ENCODE peak calls at places on chromosomes 13 and 19, in eight cellular contexts. Q is uterus, O is brain microvascular endothelial cell, C is cardiac muscle cell, U is stomach, H is K562, E is transverse colon, X is ovary. R is an unnamed sample. For H3K36me3, the result is how much of the 10 kb centered on the place peaks cover.

GRCh38 chr19:7500811-7501450 is 12.1 kb upstream of the PEX11G start:
- DNase-seq in E (peak), Q (no peak), C (peak), U (peak), X (peak), O (peak), H (peak), R (no peak)

GRCh38 chr13:86731987-86732386 is 932.8 kb upstream of the SLITRK6 start:
- DNase-seq in C (no peak), Q (no peak), X (no peak), U (no peak), O (no peak), E (no peak), H (no peak), R (no peak)

GRCh38 chr19:11265785-11266236 is 3.5 kb upstream of the DOCK6 start:
- DNase-seq in Q (no peak), X (no peak), O (no peak), C (no peak), U (peak), H (peak), E (peak), R (peak)

GRCh38 chr13:37960427-37960826 is 90.9 kb upstream of the TRPC4 start:
- DNase-seq in X (no peak), O (no peak), C (no peak), Q (no peak), H (peak), U (no peak), E (no peak), R (peak)

GRCh38 chr13:32228330-32229041 is 86.7 kb downstream of the ZAR1L start:
- DNase-seq in H (no peak), U (no peak), X (no peak), E (no peak), O (peak), C (no peak), Q (no peak), R (peak)

GRCh38 chr13:60009300-60010248 is 154.2 kb downstream of the DIAPH3 start:
- DNase-seq in E (peak), U (peak), O (no peak), H (no peak), Q (no peak), C (no peak), X (no peak), R (peak)

GRCh38 chr19:29001922-29002247 is 211.1 kb downstream of the UQCRFS1 start:
- DNase-seq in U (no peak), E (no peak), H (no peak), O (no peak), C (no peak), Q (no peak), X (no peak), R (no peak)

GRCh38 chr13:103006706-103007426 is 59.4 kb downstream of the SLC10A2 start:
- DNase-seq in X (no peak), C (peak), Q (no peak), E (no peak), O (no peak), H (no peak), U (no peak), R (no peak)

GRCh38 chr19:40229484-40229883 is 3.0 kb upstream of the CCNP start:
- DNase-seq in O (peak), Q (no peak), X (no peak), U (no peak), E (no peak), H (no peak), C (no peak), R (peak)

GRCh38 chr13:42740753-42741152 is 40.6 kb upstream of the FAM216B start:
- DNase-seq in H (no peak), X (peak), C (no peak), Q (no peak), E (peak), O (peak), U (peak), R (peak)

GRCh38 chr19:892243-892996 is 567 bp downstream of the MED16 start:
- DNase-seq in C (no peak), H (no peak), X (peak), O (no peak), Q (no peak), U (no peak), E (peak), R (no peak)

GRCh38 chr13:100059827-100060226 is 29.1 kb upstream of the PCCA start:
- DNase-seq in U (no peak), Q (no peak), C (no peak), X (no peak), H (no peak), E (no peak), O (no peak), R (no peak)

GRCh38 chr13:74134226-74134776 is at the start of gene KLF12:
- DNase-seq in U (peak), E (peak), C (peak), Q (peak), X (peak), O (peak), H (peak), R (peak)

GRCh38 chr13:101612736-101613135 is 160.3 kb downstream of the ITGBL1 start:
- DNase-seq in C (no peak), H (no peak), X (no peak), E (no peak), O (peak), U (no peak), Q (no peak), R (no peak)

GRCh38 chr13:109862627-109863026 is 76.2 kb upstream of the IRS2 start:
- DNase-seq in C (no peak), O (no peak), X (no peak), U (no peak), Q (no peak), H (no peak), E (no peak), R (peak)

GRCh38 chr13:67101730-67102467 is 128.2 kb downstream of the PCDH9 start:
- DNase-seq in Q (no peak), E (no peak), O (no peak), X (no peak), C (no peak), U (no peak), H (no peak), R (no peak)

GRCh38 chr19:57829316-57829715 is 783 bp upstream of the ZNF587B start:
- DNase-seq in X (no peak), U (no peak), O (peak), E (no peak), H (no peak), C (peak), Q (no peak), R (no peak)

GRCh38 chr13:52348081-52348480 is 57.9 kb downstream of the THSD1 start:
- DNase-seq in U (no peak), H (no peak), X (no peak), E (no peak), Q (no peak), C (no peak), O (peak), R (peak)

GRCh38 chr19:48452656-48453480 is 2.5 kb upstream of the KCNJ14 start:
- DNase-seq in X (no peak), H (no peak), C (no peak), O (no peak), E (no peak), U (no peak), Q (no peak), R (no peak)

GRCh38 chr19:39171479-39172465 is 25.0 kb upstream of the NCCRP1 start:
- DNase-seq in U (no peak), X (no peak), O (no peak), H (no peak), E (no peak), Q (no peak), C (no peak), R (no peak)

GRCh38 chr13:113671066-113672001 is 4.3 kb downstream of the GRK1 start:
- DNase-seq in Q (peak), U (peak), X (no peak), H (no peak), O (no peak), E (peak), C (no peak), R (no peak)

DNA sequence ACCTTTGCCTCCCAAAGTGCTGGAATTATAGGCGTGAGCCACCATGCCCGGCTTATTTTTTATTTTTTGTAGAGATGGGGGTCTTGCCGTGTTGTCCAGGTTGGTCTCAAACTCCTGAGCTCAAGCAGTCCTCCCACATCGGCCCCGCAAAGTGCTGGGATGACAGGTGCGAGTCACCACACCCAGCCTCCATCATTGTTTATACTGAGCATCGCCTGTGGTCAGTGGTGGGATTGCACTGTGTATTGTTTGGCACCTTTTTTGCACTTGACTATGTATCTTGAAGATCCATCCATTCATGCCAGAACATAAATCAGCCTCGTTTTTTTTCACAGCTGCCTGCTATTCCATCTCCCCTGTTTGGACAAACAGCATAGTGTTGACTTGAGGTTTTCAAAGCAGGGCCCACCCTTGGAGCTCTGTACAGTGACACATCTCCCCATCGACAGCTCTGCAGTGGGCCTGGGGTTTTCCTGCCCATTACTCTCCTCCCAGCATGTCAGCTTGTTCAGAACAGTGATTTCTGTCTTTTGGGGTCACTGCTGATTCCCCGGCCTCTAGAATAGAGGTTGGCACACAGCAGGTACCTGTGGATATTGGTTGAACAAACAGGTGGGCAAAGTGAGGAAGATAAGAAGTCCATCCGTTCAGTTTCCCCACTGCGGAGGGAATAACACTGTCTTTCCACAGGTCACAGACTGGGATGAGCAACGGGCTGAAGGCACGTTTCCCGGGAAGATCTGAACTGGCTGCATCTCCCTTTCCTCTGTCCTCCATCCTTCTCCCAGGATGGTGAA is 8.2 kb upstream of the UPK1A start:
- DNase-seq in C (no peak), E (no peak), U (no peak), H (no peak), O (peak), Q (no peak), X (no peak), R (no peak)
- H3K36me3 ChIP-seq in C (under half), E (under half), U (half or more), H (under half), O (under half), Q (under half), X (under half), R (under half)

DNA sequence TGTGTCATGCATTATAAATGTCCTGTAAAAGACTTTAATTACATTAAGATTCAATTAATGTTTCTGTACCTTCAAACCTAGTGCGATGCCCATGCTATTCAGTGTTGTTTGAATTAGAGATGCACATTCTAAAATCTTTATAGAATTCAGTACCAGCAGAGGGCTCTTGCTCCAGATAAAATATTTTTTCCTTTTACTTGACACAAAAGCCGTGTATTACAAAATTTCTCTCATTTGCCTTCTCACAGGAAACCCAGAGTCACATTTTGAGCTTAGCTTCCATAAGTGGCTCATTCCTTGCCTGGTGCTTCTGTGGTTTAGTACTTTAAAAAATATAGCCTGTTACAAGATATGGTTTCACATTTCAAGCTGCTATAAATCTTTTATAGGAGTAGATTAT is 101.2 kb downstream of the RNF17 start:
- DNase-seq in H (no peak), X (no peak), C (no peak), E (no peak), U (no peak), Q (no peak), O (no peak), R (peak)
- TF ChIP-seq CTCF in H (no peak), X (no peak), C (peak), E (no peak), U (no peak), Q (no peak), O (peak), R (no peak)

DNA sequence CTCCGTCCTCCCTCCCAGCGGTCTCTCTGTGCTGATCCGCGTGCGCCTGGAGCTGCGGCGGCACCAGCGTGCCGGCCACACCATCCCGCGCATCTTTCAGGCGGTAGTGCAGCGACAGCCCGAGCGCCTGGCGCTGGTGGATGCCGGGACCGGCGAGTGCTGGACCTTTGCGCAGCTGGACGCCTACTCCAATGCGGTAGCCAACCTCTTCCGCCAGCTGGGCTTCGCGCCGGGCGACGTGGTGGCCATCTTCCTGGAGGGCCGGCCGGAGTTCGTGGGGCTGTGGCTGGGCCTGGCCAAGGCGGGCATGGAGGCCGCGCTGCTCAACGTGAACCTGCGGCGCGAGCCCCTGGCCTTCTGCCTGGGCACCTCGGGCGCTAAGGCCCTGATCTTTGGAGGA is 16.2 kb downstream of the SLC27A1 start:
- DNase-seq in H (no peak), O (no peak), X (no peak), Q (no peak), E (no peak), U (no peak), C (no peak), R (no peak)
- H3K36me3 ChIP-seq in H (under half), O (under half), X (under half), Q (under half), E (under half), U (under half), C (under half), R (under half)

GRCh38 chr19:33721735-33722297 is 74.9 kb upstream of the KCTD15 start:
- DNase-seq in Q (no peak), X (no peak), U (no peak), E (no peak), O (no peak), H (no peak), C (no peak), R (no peak)

GRCh38 chr19:33719366-33720154 is 77.1 kb upstream of the KCTD15 start:
- DNase-seq in E (no peak), C (peak), U (no peak), Q (no peak), X (no peak), O (no peak), H (no peak), R (no peak)

GRCh38 chr19:33720155-33720493 is 76.5 kb upstream of the KCTD15 start:
- DNase-seq in X (no peak), U (no peak), E (no peak), Q (no peak), O (no peak), H (no peak), C (no peak), R (no peak)

GRCh38 chr19:33722456-33723239 is 74.0 kb upstream of the KCTD15 start:
- DNase-seq in X (no peak), E (no peak), H (no peak), C (peak), O (no peak), Q (no peak), U (no peak), R (no peak)

DNA sequence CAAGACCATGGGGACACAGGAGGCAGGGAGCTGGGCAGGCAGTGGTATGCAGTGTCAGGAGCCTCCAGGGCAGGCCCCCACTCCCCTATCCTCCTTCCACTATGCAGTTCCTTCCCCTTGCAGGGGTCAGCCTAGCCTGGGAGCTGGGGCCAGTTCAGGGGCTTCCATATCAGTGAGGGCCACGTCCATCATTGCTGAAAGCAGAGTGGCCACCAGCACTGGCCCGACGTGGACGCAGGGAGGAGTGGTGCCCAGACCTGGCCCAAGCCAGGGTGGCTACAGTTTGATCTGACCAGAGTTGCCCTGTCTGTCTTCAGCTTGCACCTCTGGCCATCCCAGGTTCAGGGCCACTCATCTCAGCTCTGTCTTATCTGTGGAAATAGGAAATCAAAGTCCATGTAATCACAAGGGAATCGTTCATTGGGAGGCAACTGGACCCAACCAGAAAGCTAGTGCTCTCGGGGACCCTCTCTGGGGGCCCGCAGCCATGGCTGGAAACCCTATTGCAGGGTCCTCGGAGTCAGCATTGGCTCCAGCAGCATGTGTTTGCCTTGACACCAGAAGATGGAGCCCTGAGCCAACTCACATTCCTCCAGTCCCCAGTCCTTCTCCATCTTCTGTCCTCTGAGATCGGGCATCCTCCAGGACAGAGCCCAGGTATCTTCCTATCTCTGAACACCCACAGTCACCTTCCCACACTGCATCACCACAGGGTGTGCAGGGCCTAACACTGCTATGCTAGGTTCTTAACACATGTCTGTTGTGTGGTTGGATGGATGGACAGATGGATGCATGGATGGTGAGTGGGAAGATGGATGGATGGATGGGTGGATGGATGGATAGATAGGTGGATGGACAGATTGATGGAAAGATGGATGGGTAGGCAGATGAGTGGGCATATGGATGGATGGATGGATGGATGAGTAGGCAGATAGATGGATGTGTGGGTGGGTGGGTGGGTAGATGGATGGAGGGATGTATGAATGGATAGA is 75.7 kb upstream of the KCTD15 start:
- DNase-seq in C (no peak), H (peak), E (no peak), X (no peak), O (no peak), U (no peak), Q (no peak), R (no peak)
- TF ChIP-seq CTCF in C (no peak), H (peak), E (no peak), X (no peak), O (peak), U (no peak), Q (no peak), R (no peak)

GRCh38 chr19:49616532-49616931 is 23.4 kb downstream of the RRAS start:
- DNase-seq in U (no peak), X (no peak), E (no peak), C (no peak), H (no peak), O (no peak), Q (no peak), R (no peak)
- H3K36me3 ChIP-seq in U (under half), X (under half), E (under half), C (under half), H (half or more), O (under half), Q (under half), R (under half)

R was measured in bronchial epithelial cell.